ENCODE peak calls at places on chromosomes 3 and 15, in five cellular contexts. Q is heart left ventricle, J is lung, X is prostate gland, I is tibial artery. G is an unnamed sample.

GRCh38 chr15:58840048-58840447 is 68.9 kb downstream of the MINDY2 start:
- DNase-seq in J (no peak), I (no peak), X (no peak), Q (no peak), G (no peak)

GRCh38 chr3:101928890-101929289 is 79.6 kb downstream of the NFKBIZ start:
- DNase-seq in Q (no peak), I (no peak), X (no peak), J (no peak), G (peak; percentile 54)

GRCh38 chr3:98979296-98979695 is 77.8 kb upstream of the DCBLD2 start:
- DNase-seq in J (no peak), Q (no peak), I (no peak), X (no peak), G (no peak)

GRCh38 chr15:45431502-45431901 is 53.2 kb upstream of the GATM start:
- DNase-seq in X (no peak), J (no peak), Q (no peak), I (no peak), G (no peak)

GRCh38 chr3:156619376-156619775 is 55.0 kb upstream of the TIPARP start:
- DNase-seq in X (no peak), J (no peak), Q (no peak), I (no peak), G (peak; percentile 33)

GRCh38 chr3:32399030-32399620 is 7.5 kb downstream of the CMTM7 start:
- DNase-seq in I (no peak), J (no peak), Q (no peak), X (no peak), G (peak; percentile 79)

GRCh38 chr3:145776782-145777408 is 384.1 kb downstream of the PLOD2 start:
- DNase-seq in Q (no peak), I (no peak), X (peak; percentile 36), J (no peak), G (peak; percentile 81)

GRCh38 chr3:150286390-150287147 is 121.5 kb upstream of the TSC22D2 start:
- DNase-seq in J (no peak), Q (no peak), I (no peak), X (peak; percentile 10), G (peak; percentile 56)

GRCh38 chr3:13120928-13121552 is 47.8 kb upstream of the IQSEC1 start:
- DNase-seq in X (no peak), I (peak; percentile 15), J (no peak), Q (no peak), G (no peak)

GRCh38 chr3:30513374-30514152 is 92.8 kb upstream of the TGFBR2 start:
- DNase-seq in X (no peak), J (no peak), I (no peak), Q (no peak), G (no peak)

GRCh38 chr3:37256447-37256846 is 82.1 kb upstream of the LRRFIP2 start:
- DNase-seq in Q (no peak), I (no peak), J (no peak), X (no peak), G (no peak)

GRCh38 chr15:88385078-88385700 is 82.0 kb downstream of the MRPL46 start:
- DNase-seq in X (no peak), Q (no peak), J (no peak), I (no peak), G (peak; percentile 44)

GRCh38 chr15:68154923-68155559 is 50.1 kb downstream of the CALML4 start:
- DNase-seq in Q (no peak), I (no peak), J (no peak), X (peak; percentile 35), G (peak; percentile 77)

GRCh38 chr3:78858165-78858564 is 909.6 kb downstream of the ROBO1 start:
- DNase-seq in Q (no peak), X (no peak), J (no peak), I (no peak), G (no peak)

GRCh38 chr15:100123611-100124010 is 218.2 kb downstream of the ADAMTS17 start:
- DNase-seq in J (no peak), X (no peak), I (no peak), Q (no peak), G (no peak)

GRCh38 chr15:74257105-74257504 is 21.0 kb downstream of the CCDC33 start:
- DNase-seq in X (no peak), J (no peak), Q (no peak), I (no peak), G (no peak)

GRCh38 chr15:69175536-69175935 is 15.1 kb downstream of the GLCE start:
- DNase-seq in X (no peak), J (no peak), Q (no peak), I (no peak), G (no peak)

GRCh38 chr3:12947504-12948369 is 106.4 kb upstream of the RPL32 start:
- DNase-seq in I (no peak), X (peak; percentile 64), Q (no peak), J (peak; percentile 52), G (peak; percentile 89)

GRCh38 chr3:148930785-148931184 is 60.6 kb upstream of the GYG1 start:
- DNase-seq in Q (no peak), I (no peak), X (no peak), J (no peak), G (peak; percentile 49)

GRCh38 chr15:48177875-48178611 is at the start of gene MYEF2:
- DNase-seq in Q (peak; percentile 73), I (peak; percentile 83), X (peak; percentile 39), J (peak; percentile 69), G (peak; percentile 86)

GRCh38 chr3:122383915-122384697 is at the start of gene FAM162A:
- DNase-seq in Q (peak; percentile 97), X (peak; percentile 96), I (peak; percentile 96), J (peak; percentile 95), G (peak; percentile 97)

GRCh38 chr3:50550079-50550736 is 17.3 kb downstream of the C3orf18 start:
- DNase-seq in X (no peak), Q (no peak), J (peak; percentile 62), I (no peak), G (peak; percentile 78)

GRCh38 chr3:160447544-160447943 is 2.0 kb downstream of the TRIM59 start:
- DNase-seq in I (no peak), X (no peak), Q (no peak), J (no peak), G (peak; percentile 57)

GRCh38 chr3:45631486-45631885 is 36.9 kb downstream of the LIMD1 start:
- DNase-seq in Q (no peak), J (no peak), X (no peak), I (no peak), G (no peak)

GRCh38 chr15:42373274-42373673 is 14.0 kb downstream of the CAPN3 start:
- DNase-seq in X (no peak), J (no peak), I (no peak), Q (peak; percentile 84), G (no peak)
- H3K4me1 ChIP-seq in X (no peaks in the 10 kb centered on the region), J (no peaks in the 10 kb centered on the region), I (no peaks in the 10 kb centered on the region), Q (no peaks in the 10 kb centered on the region), G (peaks cover 24% of the 10 kb centered on the region)

GRCh38 chr3:124282751-124283643 is 291.1 kb upstream of the ROPN1 start:
- DNase-seq in Q (no peak), J (no peak), X (no peak), I (no peak), G (peak; percentile 83)
- H3K27me3 ChIP-seq in Q (no peaks in the 10 kb centered on the region), J (no peaks in the 10 kb centered on the region), X (no peaks in the 10 kb centered on the region), I (no peaks in the 10 kb centered on the region), G (no peaks in the 10 kb centered on the region)

DNA sequence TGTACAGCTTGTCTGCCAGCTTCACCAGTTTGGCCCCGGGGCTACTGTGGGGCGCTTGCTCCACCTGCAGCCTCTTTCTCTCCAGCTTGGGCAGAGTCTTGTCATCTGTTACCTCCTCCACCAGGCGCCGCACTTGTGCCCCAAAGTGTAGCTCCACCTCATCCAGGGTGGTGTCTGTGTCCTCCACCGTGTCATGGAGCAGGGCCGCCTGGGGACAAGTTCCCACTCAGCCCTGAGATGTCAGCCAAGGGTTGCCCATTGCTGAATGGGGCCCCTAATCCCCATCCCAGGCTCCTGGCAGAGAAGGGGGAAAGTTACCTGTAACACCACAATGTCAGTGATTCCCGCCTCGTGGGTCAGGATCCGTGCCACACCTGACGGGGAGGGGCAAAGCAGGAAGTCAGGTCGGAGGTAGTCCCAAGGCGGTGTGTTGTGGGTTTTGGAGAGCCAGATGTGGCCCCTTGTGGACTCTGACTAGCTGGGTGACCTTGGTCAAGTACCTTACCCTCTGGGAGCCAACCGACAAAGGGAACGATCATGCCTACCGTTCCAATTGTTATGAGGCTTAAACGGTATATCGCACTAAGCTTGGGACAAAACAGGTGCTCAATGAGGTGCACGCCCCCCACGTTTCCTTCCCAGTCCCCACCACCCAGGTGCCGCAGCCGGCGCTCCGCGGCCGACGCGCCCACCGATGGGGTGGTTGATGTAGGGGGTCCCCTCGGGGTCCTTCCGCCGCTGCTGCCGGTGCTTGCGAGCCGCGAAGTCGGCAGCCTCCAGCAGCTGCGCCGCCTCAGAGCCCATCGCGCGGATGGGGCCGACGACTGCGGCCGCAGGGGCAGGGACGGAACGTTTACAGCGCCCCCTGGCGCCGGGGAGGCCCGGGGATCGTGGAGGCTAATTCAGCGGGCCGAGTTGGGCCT is at the start of gene HDDC3:
- DNase-seq in Q (peak; percentile 96), X (peak; percentile 89), J (peak; percentile 92), I (peak; percentile 94), G (peak; percentile 97)
- H3K4me1 ChIP-seq in Q (peaks cover 45% of the 10 kb centered on the region), X (peaks cover 9% of the 10 kb centered on the region), J (no peaks in the 10 kb centered on the region), I (no peaks in the 10 kb centered on the region), G (peaks cover 47% of the 10 kb centered on the region)

DNA sequence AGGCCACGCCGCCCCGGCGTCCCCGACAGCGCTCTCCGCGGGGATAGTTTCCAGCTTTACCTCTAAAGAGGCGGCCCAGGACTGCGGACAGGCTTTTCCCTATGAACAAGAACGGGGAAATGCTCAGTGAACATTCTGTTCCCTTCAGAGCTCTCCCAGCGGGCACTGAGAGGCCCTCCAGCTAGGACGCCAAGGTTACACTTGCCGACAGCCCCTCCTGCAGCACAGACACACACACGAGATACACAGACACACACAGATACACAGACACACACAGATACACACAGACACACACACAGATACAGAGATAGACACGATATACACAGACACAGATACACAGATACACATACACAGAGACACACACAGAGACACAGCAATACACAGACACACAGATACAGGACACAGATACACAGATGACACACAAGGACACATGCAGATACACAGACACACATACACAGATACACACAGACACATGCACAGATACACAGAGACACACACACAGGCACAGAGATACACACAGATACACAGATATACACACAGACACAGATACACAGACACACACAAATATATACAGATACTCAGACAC is 533 bp upstream of the OCA2 start:
- DNase-seq in J (peak; percentile 50), Q (no peak), X (no peak), I (peak; percentile 85), G (no peak)
- H3K27me3 ChIP-seq in J (no peaks in the 10 kb centered on the region), Q (peaks cover 7% of the 10 kb centered on the region), X (no peaks in the 10 kb centered on the region), I (no peaks in the 10 kb centered on the region), G (peaks cover 24% of the 10 kb centered on the region)

DNA sequence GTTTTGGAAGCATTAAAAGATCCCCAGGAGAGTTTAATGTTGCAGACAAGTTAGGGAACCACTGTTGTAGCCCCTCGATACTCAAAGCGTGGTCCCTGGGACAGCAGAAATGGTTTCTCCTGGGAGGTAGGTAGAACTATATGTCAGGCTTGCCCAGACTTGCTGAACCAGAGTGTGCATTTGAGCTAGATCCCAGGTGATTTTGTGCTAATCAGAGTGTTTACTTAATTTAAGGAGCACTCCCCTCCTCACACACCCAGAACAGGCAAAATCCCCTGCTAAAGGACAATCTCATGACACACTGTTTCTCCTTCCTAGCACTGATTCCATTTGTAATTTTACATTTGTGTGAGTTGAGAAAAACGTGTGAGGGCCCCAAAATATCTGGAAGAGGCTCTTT is 24.3 kb downstream of the LMCD1 start:
- DNase-seq in X (no peak), I (no peak), Q (no peak), J (no peak), G (no peak)
- H3K4me1 ChIP-seq in X (no peaks in the 10 kb centered on the region), I (no peaks in the 10 kb centered on the region), Q (peaks cover 55% of the 10 kb centered on the region), J (peaks cover 9% of the 10 kb centered on the region), G (peaks cover 65% of the 10 kb centered on the region)